ENCODE peak calls at places on chromosomes 4 and X, in eight cellular contexts. B, K, S, N, Y, H, J and W are unnamed samples.

GRCh38 chrX:46311581-46312120 is 233.6 kb downstream of the ZNF674 start:
- DNase-seq in N (no peak), K (no peak), B (no peak), Y (no peak), S (no peak), J (no peak), H (no peak), W (no peak)

GRCh38 chrX:15055146-15055930 is 182.1 kb downstream of the MOSPD2 start:
- DNase-seq in S (peak), N (no peak), B (no peak), J (no peak), Y (no peak), H (no peak), K (no peak), W (no peak)

GRCh38 chrX:107552976-107553375 is 75.3 kb upstream of the PRPS1 start:
- DNase-seq in K (peak), N (no peak), S (no peak), H (no peak), J (no peak), Y (no peak), B (no peak), W (no peak)

GRCh38 chrX:38108364-38108763 is 102.0 kb downstream of the SYTL5 start:
- DNase-seq in J (no peak), B (no peak), N (no peak), S (no peak), K (peak), Y (no peak), H (no peak), W (no peak)

GRCh38 chr4:71545168-71545567 is 206.3 kb downstream of the SLC4A4 start:
- DNase-seq in H (no peak), J (no peak), K (peak), S (peak), B (no peak), Y (no peak), N (no peak), W (no peak)

GRCh38 chrX:150363561-150364346 is 637 bp downstream of the MAMLD1 start:
- DNase-seq in N (no peak), K (peak), J (peak), Y (no peak), S (no peak), B (peak), H (no peak), W (peak)

GRCh38 chr4:83660578-83660977 is 124.7 kb downstream of the GPAT3 start:
- DNase-seq in Y (no peak), B (no peak), H (no peak), K (no peak), S (no peak), N (no peak), J (no peak), W (no peak)

GRCh38 chr4:181525641-181526040 is 717.6 kb upstream of the TENM3 start:
- DNase-seq in S (no peak), N (no peak), B (no peak), J (no peak), K (no peak), Y (no peak), H (no peak), W (no peak)

GRCh38 chr4:186347743-186348142 is 81.8 kb downstream of the F11 start:
- DNase-seq in Y (no peak), B (no peak), H (no peak), J (no peak), N (no peak), S (no peak), K (no peak), W (no peak)

GRCh38 chr4:128394778-128395177 is 107.2 kb upstream of the PGRMC2 start:
- DNase-seq in K (no peak), N (no peak), B (no peak), S (no peak), J (no peak), Y (no peak), H (no peak), W (no peak)

GRCh38 chrX:39969099-39969825 is 128.5 kb downstream of the BCOR start:
- DNase-seq in B (no peak), S (no peak), Y (no peak), H (no peak), J (no peak), N (peak), K (no peak), W (no peak)

GRCh38 chr4:110249687-110250387 is 51.4 kb upstream of the ELOVL6 start:
- DNase-seq in B (no peak), J (no peak), H (no peak), N (no peak), S (no peak), K (peak), Y (no peak), W (no peak)

GRCh38 chr4:55345054-55345453 is 988 bp upstream of the SRD5A3 start:
- DNase-seq in K (no peak), H (no peak), Y (no peak), S (no peak), J (no peak), N (no peak), B (no peak), W (no peak)

GRCh38 chrX:1106478-1107210 is 105.8 kb downstream of the CRLF2 start:
- DNase-seq in S (no peak), N (no peak), K (no peak), J (no peak), B (no peak), H (no peak), Y (no peak), W (no peak)

GRCh38 chr4:184396001-184396400 is 78.3 kb downstream of the IRF2 start:
- DNase-seq in K (no peak), Y (no peak), H (no peak), B (no peak), S (no peak), N (no peak), J (no peak), W (no peak)

GRCh38 chr4:102343964-102344519 is 1.2 kb downstream of the SLC39A8 start:
- DNase-seq in S (no peak), Y (no peak), H (no peak), N (no peak), K (no peak), B (no peak), J (no peak), W (no peak)

GRCh38 chrX:40877869-40878268 is 142.5 kb upstream of the MED14 start:
- DNase-seq in Y (no peak), K (peak), S (no peak), J (no peak), H (no peak), N (no peak), B (no peak), W (no peak)

GRCh38 chrX:109511113-109511512 is 25.5 kb upstream of the NXT2 start:
- DNase-seq in B (no peak), Y (no peak), S (no peak), H (no peak), J (no peak), N (no peak), K (no peak), W (no peak)

GRCh38 chr4:183636488-183636887 is 22.5 kb downstream of the RWDD4 start:
- DNase-seq in N (no peak), B (no peak), S (no peak), H (no peak), Y (no peak), J (no peak), K (no peak), W (no peak)

GRCh38 chr4:121182296-121182695 is 18.2 kb upstream of the TNIP3 start:
- DNase-seq in S (no peak), H (no peak), J (no peak), K (peak), Y (no peak), N (no peak), B (no peak), W (no peak)

GRCh38 chr4:3784469-3785291 is 18.5 kb downstream of the ADRA2C start:
- DNase-seq in K (no peak), Y (no peak), J (no peak), S (no peak), H (no peak), N (no peak), B (no peak), W (no peak)

GRCh38 chr4:19329631-19330030 is 922.1 kb upstream of the SLIT2 start:
- DNase-seq in K (peak), H (no peak), S (peak), Y (no peak), B (no peak), J (no peak), N (no peak), W (no peak)

GRCh38 chrX:84924624-84925023 is 79.1 kb upstream of the APOOL start:
- DNase-seq in N (no peak), S (no peak), K (no peak), B (no peak), J (no peak), H (no peak), Y (no peak), W (no peak)

GRCh38 chr4:161647757-161648156 is 516.0 kb downstream of the FSTL5 start:
- DNase-seq in B (no peak), J (no peak), Y (no peak), S (no peak), K (no peak), N (no peak), H (no peak), W (no peak)

DNA sequence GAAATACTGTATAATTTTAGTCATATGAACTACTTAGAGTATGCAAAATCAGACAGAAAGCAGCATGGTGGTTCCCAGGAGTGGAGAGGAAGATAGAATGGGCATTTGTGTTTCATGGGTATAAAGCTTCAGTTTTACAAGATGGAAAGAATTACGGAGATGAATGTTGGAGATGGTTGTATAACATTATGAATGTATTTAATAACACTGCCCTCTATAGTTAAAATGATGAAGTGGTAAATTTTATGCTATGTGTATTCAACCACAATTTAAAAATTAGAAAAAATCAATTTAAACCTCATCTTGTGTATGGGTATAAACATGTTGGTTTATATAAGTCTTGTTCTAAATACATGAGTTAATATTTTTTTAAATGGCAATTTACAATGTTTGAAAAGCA is 521.1 kb downstream of the FSTL5 start:
- DNase-seq in S (no peak), B (no peak), K (peak), J (no peak), N (no peak), H (no peak), Y (no peak), W (no peak)
- TF ChIP-seq CTCF in S (no peak), B (peak), K (no peak), J (no peak), N (no peak), H (peak), Y (no peak), W (peak)

DNA sequence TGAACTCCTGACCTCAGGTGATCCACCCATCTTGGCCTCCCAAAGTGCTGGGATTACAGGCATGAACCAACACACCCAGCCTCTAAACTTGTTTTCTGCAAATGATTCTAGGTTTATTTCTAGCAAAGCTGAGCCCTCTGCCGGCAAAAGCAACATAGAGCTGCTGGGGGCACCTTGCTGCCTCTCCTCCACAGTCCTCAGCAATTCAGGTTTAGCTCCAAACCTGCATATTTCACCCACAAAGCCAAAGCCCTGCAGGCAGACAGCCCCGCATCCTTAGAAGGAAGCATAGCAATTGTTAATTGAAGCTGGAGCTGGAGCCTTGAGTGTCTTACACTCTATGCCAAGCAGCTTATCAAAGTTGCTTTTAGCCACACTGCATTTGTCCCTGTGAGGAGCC is 24.9 kb upstream of the OCIAD2 start:
- DNase-seq in K (no peak), Y (no peak), B (no peak), N (no peak), S (no peak), J (no peak), H (no peak), W (no peak)
- TF ChIP-seq CTCF in K (no peak), Y (no peak), B (no peak), N (no peak), S (peak), J (no peak), H (no peak), W (no peak)

GRCh38 chrX:18899796-18900380 is 84.0 kb downstream of the PHKA2 start:
- DNase-seq in H (peak), Y (no peak), N (no peak), K (peak), S (no peak), B (peak), J (no peak), W (no peak)
- TF ChIP-seq CTCF in H (peak), Y (no peak), N (no peak), K (peak), S (peak), B (no peak), J (no peak), W (no peak)

DNA sequence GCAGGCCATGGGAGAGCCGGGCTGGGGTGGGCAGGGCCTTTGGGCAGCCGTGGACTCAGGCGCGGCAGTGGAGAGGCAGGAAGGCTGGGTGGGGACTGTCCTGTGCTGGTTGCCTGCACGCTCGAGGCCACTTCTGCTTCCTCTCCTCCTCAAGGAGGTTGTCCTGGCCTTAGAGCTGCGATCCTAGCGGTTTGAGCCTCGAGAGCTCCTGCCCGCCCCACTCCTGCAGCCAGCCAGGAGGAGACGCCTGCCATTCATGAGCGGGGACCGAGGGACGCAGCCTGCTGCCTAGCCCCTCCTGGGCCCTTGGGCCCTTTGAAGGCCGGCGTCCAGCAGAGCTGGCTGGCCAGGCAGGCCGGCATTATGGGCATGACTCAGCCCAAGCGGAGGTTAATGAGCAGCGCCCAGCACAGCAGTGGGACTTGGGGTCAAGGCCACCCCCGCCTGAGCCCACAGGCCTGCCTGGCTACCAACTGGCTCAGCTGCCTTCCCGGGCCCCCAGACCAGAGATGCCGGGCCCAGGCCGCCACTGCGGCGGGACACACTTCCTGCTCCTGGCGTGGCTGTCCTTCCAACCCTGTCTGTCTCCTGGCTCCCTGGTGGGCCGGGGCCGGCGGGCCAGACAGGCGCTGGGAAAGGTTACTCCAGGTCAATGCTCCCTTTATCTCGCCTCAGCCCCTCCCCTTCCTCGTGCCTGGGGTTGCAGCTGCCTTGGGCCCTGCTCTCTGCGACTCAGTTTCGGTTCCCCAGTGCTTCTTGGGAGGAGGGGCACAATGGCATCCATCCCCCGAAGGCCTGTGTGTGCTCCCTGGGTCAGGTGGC is 1.8 kb downstream of the ABCD1 start:
- DNase-seq in J (peak), B (peak), S (no peak), H (peak), Y (no peak), K (peak), N (no peak), W (no peak)
- TF ChIP-seq CTCF in J (no peak), B (no peak), S (no peak), H (no peak), Y (no peak), K (no peak), N (no peak), W (no peak)

DNA sequence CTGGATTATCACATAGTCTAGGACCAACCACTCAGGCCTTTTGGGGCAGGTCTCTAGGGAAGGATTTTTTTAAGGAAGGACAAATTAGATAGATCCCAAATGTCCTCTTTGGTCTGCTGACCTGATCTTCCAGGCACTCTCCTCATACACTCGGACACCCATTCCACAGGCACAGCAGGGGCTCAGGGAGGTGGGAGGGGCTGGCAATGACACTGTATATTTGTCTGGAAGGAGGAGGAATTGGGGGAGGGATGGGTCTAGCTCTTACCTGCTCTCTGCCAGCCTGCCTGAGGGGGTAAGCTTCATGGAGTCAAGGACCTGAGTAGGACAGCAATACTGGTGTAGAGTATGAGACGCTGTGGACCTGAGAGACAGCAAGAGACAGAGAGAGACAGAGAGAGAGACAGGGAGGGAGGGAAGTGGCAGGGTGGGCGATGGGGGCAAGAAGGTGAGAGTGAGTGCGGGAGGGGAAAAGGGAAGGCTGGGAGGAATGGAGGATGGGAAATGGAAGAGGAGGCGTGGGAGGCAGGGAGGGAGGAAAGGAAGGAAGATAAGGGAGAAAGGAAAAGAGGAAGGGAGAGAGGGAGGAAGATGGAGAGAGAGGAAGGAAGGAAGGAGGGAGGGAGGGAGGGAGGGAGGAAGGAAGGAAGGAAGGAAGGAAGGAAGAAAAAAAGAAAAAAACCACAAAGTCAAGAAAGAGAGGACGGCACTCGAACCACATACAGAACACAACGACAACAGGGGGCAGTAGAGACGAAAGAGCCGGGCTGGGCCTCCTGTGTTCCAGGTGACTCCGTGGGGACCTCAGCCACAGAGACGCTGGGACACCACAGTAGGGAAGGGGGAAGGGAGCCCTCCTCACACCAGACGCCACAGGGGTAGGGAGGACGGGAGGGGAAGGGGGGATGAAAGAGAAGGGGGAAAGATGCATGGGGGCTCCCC is 1.8 kb downstream of the IQSEC2 start:
- DNase-seq in H (no peak), S (no peak), J (no peak), B (no peak), Y (no peak), K (no peak), N (no peak), W (no peak)
- TF ChIP-seq CTCF in H (no peak), S (peak), J (no peak), B (no peak), Y (no peak), K (no peak), N (no peak), W (no peak)

GRCh38 chr4:32340591-32340990 is 1620.4 kb downstream of the PCDH7 start:
- DNase-seq in Y (no peak), B (no peak), N (no peak), H (no peak), S (no peak), K (no peak), J (no peak), W (no peak)
- TF ChIP-seq CTCF in Y (no peak), B (no peak), N (no peak), H (no peak), S (no peak), K (no peak), J (no peak), W (no peak)